ENCODE peak calls at places on chromosomes 3 and 15, in nine cellular contexts. One of them, this sample, is unnamed.

GRCh38 chr3:126245811-126246727 is 65.7 kb upstream of the ALDH1L1 start:
- DNase-seq in heart right ventricle: peak
- DNase-seq in uterus: no peak
- DNase-seq in psoas muscle: peak
- DNase-seq in fibroblast of lung: peak
- DNase-seq in H1: peak
- DNase-seq in GM12878: no peak
- DNase-seq in HCT116: peak
- DNase-seq in prostate gland: peak
- DNase-seq in this sample: no peak

GRCh38 chr3:129122697-129123055 is 1.1 kb upstream of the RAB43 start:
- DNase-seq in H1: no peak
- DNase-seq in prostate gland: no peak
- DNase-seq in HCT116: no peak
- DNase-seq in psoas muscle: no peak
- DNase-seq in GM12878: no peak
- DNase-seq in heart right ventricle: no peak
- DNase-seq in fibroblast of lung: peak
- DNase-seq in uterus: peak
- DNase-seq in this sample: no peak

GRCh38 chr3:159765025-159765859 is 223.4 kb upstream of the IL12A start:
- DNase-seq in H1: peak
- DNase-seq in prostate gland: peak
- DNase-seq in fibroblast of lung: peak
- DNase-seq in uterus: peak
- DNase-seq in HCT116: peak
- DNase-seq in GM12878: no peak
- DNase-seq in heart right ventricle: peak
- DNase-seq in psoas muscle: peak
- DNase-seq in this sample: peak

GRCh38 chr3:171804618-171805389 is 5.5 kb downstream of the PLD1 start:
- DNase-seq in H1: no peak
- DNase-seq in psoas muscle: no peak
- DNase-seq in uterus: peak
- DNase-seq in heart right ventricle: no peak
- DNase-seq in fibroblast of lung: peak
- DNase-seq in HCT116: no peak
- DNase-seq in prostate gland: no peak
- DNase-seq in GM12878: no peak
- DNase-seq in this sample: no peak

GRCh38 chr3:104764499-104764898 is 602.2 kb upstream of the ALCAM start:
- DNase-seq in heart right ventricle: no peak
- DNase-seq in GM12878: no peak
- DNase-seq in fibroblast of lung: peak
- DNase-seq in uterus: no peak
- DNase-seq in prostate gland: no peak
- DNase-seq in HCT116: no peak
- DNase-seq in H1: no peak
- DNase-seq in psoas muscle: no peak
- DNase-seq in this sample: no peak

GRCh38 chr3:53162672-53163458 is 1.9 kb downstream of the PRKCD start:
- DNase-seq in psoas muscle: no peak
- DNase-seq in prostate gland: peak
- DNase-seq in uterus: no peak
- DNase-seq in heart right ventricle: no peak
- DNase-seq in HCT116: no peak
- DNase-seq in GM12878: no peak
- DNase-seq in fibroblast of lung: no peak
- DNase-seq in H1: no peak
- DNase-seq in this sample: no peak

GRCh38 chr3:150315711-150316110 is 92.4 kb upstream of the TSC22D2 start:
- DNase-seq in H1: no peak
- DNase-seq in prostate gland: no peak
- DNase-seq in GM12878: no peak
- DNase-seq in fibroblast of lung: no peak
- DNase-seq in psoas muscle: no peak
- DNase-seq in uterus: no peak
- DNase-seq in HCT116: no peak
- DNase-seq in heart right ventricle: no peak
- DNase-seq in this sample: no peak

GRCh38 chr15:63086967-63087366 is 34.7 kb upstream of the LACTB start:
- DNase-seq in heart right ventricle: no peak
- DNase-seq in HCT116: no peak
- DNase-seq in prostate gland: no peak
- DNase-seq in H1: no peak
- DNase-seq in fibroblast of lung: no peak
- DNase-seq in GM12878: no peak
- DNase-seq in psoas muscle: no peak
- DNase-seq in uterus: no peak
- DNase-seq in this sample: no peak

GRCh38 chr3:169295126-169295525 is 368.4 kb downstream of the MECOM start:
- DNase-seq in uterus: no peak
- DNase-seq in HCT116: peak
- DNase-seq in heart right ventricle: no peak
- DNase-seq in H1: no peak
- DNase-seq in prostate gland: no peak
- DNase-seq in fibroblast of lung: peak
- DNase-seq in GM12878: no peak
- DNase-seq in psoas muscle: no peak
- DNase-seq in this sample: peak

GRCh38 chr3:127680146-127680661 is 7.5 kb downstream of the ABTB1 start:
- DNase-seq in heart right ventricle: no peak
- DNase-seq in uterus: peak
- DNase-seq in prostate gland: no peak
- DNase-seq in fibroblast of lung: no peak
- DNase-seq in GM12878: no peak
- DNase-seq in H1: peak
- DNase-seq in psoas muscle: peak
- DNase-seq in HCT116: no peak
- DNase-seq in this sample: no peak

DNA sequence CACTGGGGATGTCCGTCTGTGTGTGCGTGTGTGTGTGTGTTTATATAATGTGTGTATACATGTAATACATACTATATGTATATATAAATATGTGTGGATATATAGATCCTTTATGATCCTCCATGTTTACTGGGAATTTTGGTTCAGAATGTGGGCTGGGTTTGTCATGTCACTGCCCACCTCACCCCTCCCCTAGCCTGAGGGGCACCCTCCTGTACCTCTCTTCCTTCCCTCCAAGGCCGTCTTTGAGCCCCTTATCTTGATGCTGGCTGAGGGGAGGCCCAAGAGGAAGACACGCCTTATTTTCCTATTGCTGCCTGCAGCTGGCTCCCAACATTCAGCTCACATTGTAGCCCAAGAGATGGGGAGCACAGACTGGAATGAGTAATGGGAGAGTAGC is 2.3 kb downstream of the TMEM43 start:
- DNase-seq in heart right ventricle: no peak
- DNase-seq in prostate gland: no peak
- DNase-seq in H1: peak
- DNase-seq in psoas muscle: no peak
- DNase-seq in uterus: no peak
- DNase-seq in fibroblast of lung: no peak
- DNase-seq in GM12878: no peak
- DNase-seq in HCT116: no peak
- DNase-seq in this sample: no peak
- TF ChIP-seq CTCF in heart right ventricle: no peak
- TF ChIP-seq CTCF in prostate gland: no peak
- TF ChIP-seq CTCF in H1: no peak
- TF ChIP-seq CTCF in psoas muscle: no peak
- TF ChIP-seq CTCF in uterus: no peak
- TF ChIP-seq CTCF in fibroblast of lung: no peak
- TF ChIP-seq CTCF in GM12878: no peak
- TF ChIP-seq CTCF in HCT116: no peak
- TF ChIP-seq CTCF in this sample: no peak

DNA sequence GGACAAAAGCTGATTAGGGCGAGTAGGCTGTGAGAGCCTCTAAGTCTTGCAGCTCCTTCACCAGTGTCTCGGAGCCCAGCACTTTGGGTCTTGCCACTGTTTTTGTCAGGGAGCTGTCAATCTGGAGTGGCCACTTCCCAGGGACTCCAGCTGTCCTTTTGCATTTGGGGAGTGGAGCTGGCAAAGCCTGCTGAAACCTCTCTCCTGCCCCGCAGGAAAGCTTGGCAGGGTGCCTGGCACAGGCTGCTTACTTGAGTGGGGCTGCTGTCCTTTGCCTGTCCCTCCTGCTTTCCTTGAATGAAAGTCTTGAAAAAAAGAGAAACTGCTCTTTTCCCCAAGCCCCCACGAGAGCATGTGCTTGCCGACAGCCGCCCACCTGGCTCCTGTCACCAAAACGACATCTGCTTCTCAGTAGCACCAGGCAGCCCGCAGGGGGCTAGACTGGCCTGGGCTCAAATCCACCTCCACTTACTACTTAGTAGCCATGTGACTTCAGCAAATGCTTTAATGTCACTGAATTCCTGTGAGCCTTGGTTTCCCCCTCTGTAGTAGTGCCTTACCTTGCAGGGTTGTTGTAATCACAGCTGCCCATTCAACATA is 13.7 kb downstream of the USP13 start:
- DNase-seq in uterus: no peak
- DNase-seq in HCT116: no peak
- DNase-seq in H1: peak
- DNase-seq in GM12878: no peak
- DNase-seq in psoas muscle: peak
- DNase-seq in fibroblast of lung: peak
- DNase-seq in prostate gland: peak
- DNase-seq in heart right ventricle: peak
- DNase-seq in this sample: no peak
- H3K27ac ChIP-seq in uterus: no peak
- H3K27ac ChIP-seq in HCT116: no peak
- H3K27ac ChIP-seq in H1: no peak
- H3K27ac ChIP-seq in GM12878: no peak
- H3K27ac ChIP-seq in psoas muscle: peak
- H3K27ac ChIP-seq in fibroblast of lung: no peak
- H3K27ac ChIP-seq in prostate gland: no peak
- H3K27ac ChIP-seq in heart right ventricle: peak
- H3K27ac ChIP-seq in this sample: no peak

DNA sequence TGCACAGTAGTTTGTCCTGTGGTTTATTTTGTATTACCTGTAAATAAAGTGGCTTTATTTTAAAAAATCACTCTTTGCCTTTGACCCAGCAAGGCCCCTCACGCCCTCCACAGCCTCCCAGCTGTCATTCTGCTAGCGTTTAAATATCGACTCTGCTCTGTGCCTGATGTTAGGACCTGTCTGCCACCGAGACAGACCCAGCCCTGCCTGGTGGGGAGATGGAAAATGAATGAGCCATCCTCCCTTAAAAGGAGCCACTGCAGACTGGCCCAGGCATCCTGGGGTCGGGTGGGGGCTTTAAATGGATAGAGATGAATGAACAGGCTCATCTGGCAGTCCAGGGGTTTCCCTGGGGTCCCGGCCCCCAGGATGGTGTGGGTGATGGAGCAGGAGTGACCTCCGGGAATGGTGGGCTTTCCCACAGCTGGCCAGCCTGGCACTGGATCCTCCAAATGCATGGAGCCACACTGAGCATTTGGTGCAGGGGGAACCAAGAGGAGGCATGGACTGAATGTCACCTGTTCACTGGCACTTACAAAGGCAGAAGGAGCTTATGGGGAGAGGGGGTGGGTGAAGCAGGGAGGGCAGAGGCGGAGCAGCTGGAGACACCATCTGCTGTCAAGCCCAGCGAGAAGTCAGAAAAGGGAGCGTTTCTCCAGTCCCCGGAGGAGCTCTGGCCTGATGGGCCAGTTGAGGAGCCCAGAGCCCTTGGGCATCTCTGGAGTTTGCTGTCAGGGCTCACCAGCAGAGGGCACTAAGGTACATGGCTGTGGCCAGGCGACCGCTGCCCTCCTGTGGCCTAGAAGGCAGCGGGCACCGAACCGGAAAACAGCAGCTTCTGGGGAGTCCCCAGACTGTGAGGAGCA is 11.9 kb downstream of the GRM2 start:
- DNase-seq in HCT116: peak
- DNase-seq in heart right ventricle: peak
- DNase-seq in H1: peak
- DNase-seq in psoas muscle: peak
- DNase-seq in uterus: no peak
- DNase-seq in prostate gland: no peak
- DNase-seq in GM12878: peak
- DNase-seq in fibroblast of lung: peak
- DNase-seq in this sample: peak
- TF ChIP-seq CTCF in HCT116: peak
- TF ChIP-seq CTCF in heart right ventricle: peak
- TF ChIP-seq CTCF in H1: no peak
- TF ChIP-seq CTCF in psoas muscle: peak
- TF ChIP-seq CTCF in uterus: no peak
- TF ChIP-seq CTCF in prostate gland: no peak
- TF ChIP-seq CTCF in GM12878: peak
- TF ChIP-seq CTCF in fibroblast of lung: peak
- TF ChIP-seq CTCF in this sample: peak

GRCh38 chr15:74301583-74302374 is 65.7 kb downstream of the CCDC33 start:
- DNase-seq in HCT116: no peak
- DNase-seq in prostate gland: no peak
- DNase-seq in psoas muscle: no peak
- DNase-seq in uterus: no peak
- DNase-seq in heart right ventricle: no peak
- DNase-seq in GM12878: no peak
- DNase-seq in H1: no peak
- DNase-seq in fibroblast of lung: no peak
- DNase-seq in this sample: no peak

GRCh38 chr15:74297867-74298266 is 61.7 kb downstream of the CCDC33 start:
- DNase-seq in psoas muscle: peak
- DNase-seq in uterus: no peak
- DNase-seq in fibroblast of lung: no peak
- DNase-seq in HCT116: no peak
- DNase-seq in prostate gland: no peak
- DNase-seq in heart right ventricle: no peak
- DNase-seq in H1: no peak
- DNase-seq in GM12878: no peak
- DNase-seq in this sample: no peak

GRCh38 chr15:74302821-74303359 is 64.6 kb downstream of the CYP11A1 start:
- DNase-seq in fibroblast of lung: no peak
- DNase-seq in HCT116: no peak
- DNase-seq in H1: peak
- DNase-seq in uterus: peak
- DNase-seq in GM12878: no peak
- DNase-seq in psoas muscle: no peak
- DNase-seq in heart right ventricle: peak
- DNase-seq in prostate gland: no peak
- DNase-seq in this sample: peak

GRCh38 chr15:74303741-74304309 is 63.6 kb downstream of the CYP11A1 start:
- DNase-seq in H1: no peak
- DNase-seq in psoas muscle: no peak
- DNase-seq in prostate gland: no peak
- DNase-seq in heart right ventricle: no peak
- DNase-seq in uterus: no peak
- DNase-seq in fibroblast of lung: no peak
- DNase-seq in HCT116: no peak
- DNase-seq in GM12878: no peak
- DNase-seq in this sample: no peak

DNA sequence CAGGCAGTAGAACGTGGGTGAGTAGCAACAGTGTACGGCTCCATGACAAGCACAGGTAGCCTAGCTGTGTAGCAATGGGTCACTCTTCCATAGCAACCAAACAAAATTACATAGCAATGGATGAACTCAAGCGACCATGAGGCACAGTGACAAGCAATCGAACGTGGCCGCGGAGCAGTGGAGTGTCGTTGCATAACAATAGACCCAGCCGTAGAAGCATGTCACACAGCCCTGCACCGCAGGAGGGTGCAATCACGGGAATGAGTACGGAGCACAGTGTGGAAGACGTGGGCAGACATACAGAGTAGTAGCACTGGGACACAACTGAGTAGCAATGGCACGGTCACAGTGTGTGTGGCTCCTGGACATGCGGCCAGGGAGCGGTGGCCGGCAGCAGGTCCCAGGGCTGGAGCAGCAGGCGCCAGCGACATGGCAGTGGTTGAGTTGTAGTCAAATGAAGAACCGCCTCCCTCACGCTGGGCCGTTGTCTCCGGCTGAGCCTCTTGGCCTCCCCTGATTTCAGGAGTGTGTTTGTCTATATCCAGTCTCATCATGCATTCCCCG is 64.0 kb downstream of the CCDC33 start:
- DNase-seq in H1: no peak
- DNase-seq in heart right ventricle: no peak
- DNase-seq in uterus: no peak
- DNase-seq in HCT116: no peak
- DNase-seq in fibroblast of lung: no peak
- DNase-seq in prostate gland: no peak
- DNase-seq in GM12878: no peak
- DNase-seq in psoas muscle: no peak
- DNase-seq in this sample: no peak
- H3K27ac ChIP-seq in H1: no peak
- H3K27ac ChIP-seq in heart right ventricle: no peak
- H3K27ac ChIP-seq in uterus: no peak
- H3K27ac ChIP-seq in HCT116: no peak
- H3K27ac ChIP-seq in fibroblast of lung: no peak
- H3K27ac ChIP-seq in prostate gland: no peak
- H3K27ac ChIP-seq in GM12878: no peak
- H3K27ac ChIP-seq in psoas muscle: no peak
- H3K27ac ChIP-seq in this sample: no peak

This sample was measured in RWPE1.